ENCODE peak calls at places on chromosomes 16 and 17, in five cellular contexts. J is T47D, X is left cardiac atrium, Z is left lung, L is glutamatergic neuron. Q is an unnamed sample.

GRCh38 chr16:31130336-31130812 is 5.2 kb downstream of the PRSS8 start:
- DNase-seq in J (no peak), X (no peak), Z (peak; percentile 85), L (no peak), Q (peak; percentile 23)

GRCh38 chr17:40331743-40332641 is 23.0 kb downstream of the RARA start:
- DNase-seq in J (peak; percentile 98), X (peak; percentile 93), Z (peak; percentile 92), L (no peak), Q (peak; percentile 95)

GRCh38 chr16:79297805-79298204 is 302.7 kb downstream of the MAF start:
- DNase-seq in J (no peak), X (no peak), Z (no peak), L (no peak), Q (no peak)

GRCh38 chr16:75433732-75434413 is 570 bp upstream of the CFDP1 start:
- DNase-seq in J (peak; percentile 97), X (no peak), Z (peak; percentile 81), L (peak; percentile 32), Q (peak; percentile 80)

GRCh38 chr16:20865420-20866126 is 34.6 kb downstream of the DCUN1D3 start:
- DNase-seq in J (no peak), X (no peak), Z (no peak), L (no peak), Q (no peak)

GRCh38 chr17:79627766-79628690 is 17.2 kb upstream of the RBFOX3 start:
- DNase-seq in J (no peak), X (peak; percentile 3), Z (no peak), L (no peak), Q (no peak)

GRCh38 chr16:12199524-12199923 is 223.0 kb downstream of the SNX29 start:
- DNase-seq in J (peak; percentile 58), X (no peak), Z (no peak), L (no peak), Q (no peak)

GRCh38 chr16:4416200-4417032 is at the start of gene CORO7:
- DNase-seq in J (peak; percentile 95), X (peak; percentile 98), Z (peak; percentile 99), L (peak; percentile 97), Q (peak; percentile 97)

GRCh38 chr16:11689031-11689840 is 21.0 kb downstream of the SNN start:
- DNase-seq in J (no peak), X (no peak), Z (no peak), L (no peak), Q (no peak)

GRCh38 chr17:38701504-38702165 is 3.4 kb upstream of the MLLT6 start:
- DNase-seq in J (no peak), X (no peak), Z (no peak), L (no peak), Q (no peak)

GRCh38 chr17:82658331-82658730 is 10.1 kb upstream of the WDR45B start:
- DNase-seq in J (no peak), X (no peak), Z (no peak), L (no peak), Q (no peak)

GRCh38 chr16:17334096-17334495 is 136.7 kb downstream of the XYLT1 start:
- DNase-seq in J (no peak), X (no peak), Z (no peak), L (no peak), Q (no peak)

GRCh38 chr17:82820278-82821251 is 19.3 kb downstream of the ZNF750 start:
- DNase-seq in J (no peak), X (no peak), Z (peak; percentile 16), L (no peak), Q (no peak)

GRCh38 chr17:58120195-58120822 is 27.9 kb upstream of the OR4D1 start:
- DNase-seq in J (peak; percentile 93), X (peak; percentile 42), Z (no peak), L (no peak), Q (no peak)

GRCh38 chr17:79834575-79835469 is 4.4 kb downstream of the CBX4 start:
- DNase-seq in J (no peak), X (no peak), Z (peak; percentile 84), L (peak; percentile 71), Q (peak; percentile 47)

GRCh38 chr16:50585331-50585776 is 37.2 kb downstream of the NKD1 start:
- DNase-seq in J (no peak), X (peak; percentile 75), Z (no peak), L (no peak), Q (peak; percentile 29)

GRCh38 chr17:76586741-76587487 is 1.3 kb upstream of the ST6GALNAC2 start:
- DNase-seq in J (peak; percentile 62), X (no peak), Z (no peak), L (no peak), Q (no peak)

GRCh38 chr17:35016369-35016768 is 36.1 kb downstream of the LIG3 start:
- DNase-seq in J (no peak), X (no peak), Z (no peak), L (no peak), Q (no peak)

GRCh38 chr17:31869031-31869430 is 10.0 kb upstream of the COPRS start:
- DNase-seq in J (no peak), X (no peak), Z (no peak), L (no peak), Q (no peak)

GRCh38 chr16:57801098-57801855 is 1.0 kb downstream of the KIFC3 start:
- DNase-seq in J (no peak), X (no peak), Z (peak; percentile 34), L (no peak), Q (no peak)

GRCh38 chr16:20410153-20410723 is 904 bp downstream of the ACSM5 start:
- DNase-seq in J (no peak), X (no peak), Z (no peak), L (no peak), Q (no peak)

GRCh38 chr16:84374160-84374489 is 5.8 kb downstream of the ATP2C2 start:
- DNase-seq in J (no peak), X (no peak), Z (no peak), L (no peak), Q (no peak)

GRCh38 chr17:32719702-32720101 is 157.2 kb downstream of the MYO1D start:
- DNase-seq in J (no peak), X (no peak), Z (no peak), L (no peak), Q (no peak)

GRCh38 chr16:80622007-80622406 is 81.2 kb downstream of the DYNLRB2 start:
- DNase-seq in J (no peak), X (no peak), Z (no peak), L (no peak), Q (no peak)

GRCh38 chr16:47779201-47780016 is 318.3 kb downstream of the PHKB start:
- DNase-seq in J (peak; percentile 4), X (no peak), Z (no peak), L (no peak), Q (peak; percentile 11)

GRCh38 chr17:79231766-79232287 is 157.2 kb downstream of the ENGASE start:
- DNase-seq in J (no peak), X (no peak), Z (no peak), L (no peak), Q (no peak)

GRCh38 chr16:85270365-85270764 is 158.1 kb upstream of the CIBAR2 start:
- DNase-seq in J (no peak), X (no peak), Z (no peak), L (no peak), Q (no peak)

GRCh38 chr16:3938843-3939624 is 58.5 kb upstream of the CREBBP start:
- DNase-seq in J (peak; percentile 70), X (peak; percentile 65), Z (peak; percentile 92), L (peak; percentile 83), Q (peak; percentile 30)

GRCh38 chr16:54927125-54928015 is 3.3 kb upstream of the IRX5 start:
- DNase-seq in J (peak; percentile 88), X (no peak), Z (no peak), L (no peak), Q (no peak)

GRCh38 chr16:80085606-80086005 is 455.2 kb upstream of the DYNLRB2 start:
- DNase-seq in J (peak; percentile 3), X (no peak), Z (no peak), L (no peak), Q (no peak)

GRCh38 chr17:81740395-81740961 is 28.4 kb downstream of the SLC25A10 start:
- DNase-seq in J (no peak), X (no peak), Z (peak; percentile 86), L (no peak), Q (no peak)

GRCh38 chr17:14468858-14469257 is 168.0 kb downstream of the HS3ST3B1 start:
- DNase-seq in J (no peak), X (no peak), Z (no peak), L (no peak), Q (no peak)

GRCh38 chr16:1863681-1864460 is 8.1 kb downstream of the MEIOB start:
- DNase-seq in J (peak; percentile 56), X (no peak), Z (no peak), L (no peak), Q (no peak)

GRCh38 chr17:3848229-3848628 is 2.2 kb upstream of the NCBP3 start:
- DNase-seq in J (no peak), X (no peak), Z (no peak), L (no peak), Q (no peak)

GRCh38 chr16:86285938-86286921 is 224.1 kb upstream of the FOXF1 start:
- DNase-seq in J (no peak), X (no peak), Z (no peak), L (peak; percentile 18), Q (no peak)

GRCh38 chr16:50428116-50428515 is 59.3 kb upstream of the BRD7 start:
- DNase-seq in J (no peak), X (no peak), Z (no peak), L (no peak), Q (no peak)

GRCh38 chr16:56658476-56658875 is 717 bp downstream of the MT1F start:
- DNase-seq in J (no peak), X (no peak), Z (no peak), L (no peak), Q (no peak)

GRCh38 chr16:23398987-23399805 is 53.8 kb downstream of the COG7 start:
- DNase-seq in J (no peak), X (peak; percentile 32), Z (no peak), L (no peak), Q (peak; percentile 41)